ENCODE peak calls at places on chromosome X, in nine cellular contexts. G is effector memory CD4-positive, alpha-beta T cell; U is CD4-positive, alpha-beta memory T cell; S is ovary; Q is endodermal cell; O is substantia nigra; A is AG04450; C is Peyer's patch; Z is lower lobe of right lung. D is an unnamed sample.

GRCh38 chrX:119266364-119266995 is 30.4 kb downstream of the PGRMC1 start:
- DNase-seq in G (no peak), U (peak), S (no peak), Q (peak), O (peak), A (no peak), C (no peak), Z (no peak), D (no peak)

GRCh38 chrX:28205905-28206304 is 224.7 kb upstream of the DCAF8L1 start:
- DNase-seq in G (no peak), U (no peak), S (no peak), Q (no peak), O (no peak), A (no peak), C (no peak), Z (no peak), D (peak)

GRCh38 chrX:137313627-137314026 is 252.3 kb upstream of the ZIC3 start:
- DNase-seq in G (no peak), U (no peak), S (no peak), Q (no peak), O (no peak), A (no peak), C (no peak), Z (no peak), D (no peak)

GRCh38 chrX:16743604-16744325 is 24.4 kb downstream of the SYAP1 start:
- DNase-seq in G (no peak), U (no peak), S (no peak), Q (no peak), O (no peak), A (peak), C (no peak), Z (no peak), D (peak)

GRCh38 chrX:9267415-9267814 is 197.4 kb upstream of the TBL1X start:
- DNase-seq in G (no peak), U (no peak), S (no peak), Q (no peak), O (no peak), A (no peak), C (no peak), Z (no peak), D (no peak)

GRCh38 chrX:145393702-145394235 is 146.5 kb downstream of the SPANXN1 start:
- DNase-seq in G (no peak), U (no peak), S (no peak), Q (peak), O (no peak), A (no peak), C (no peak), Z (no peak), D (no peak)

GRCh38 chrX:154121961-154122360 is 22.1 kb upstream of the OPN1LW start:
- DNase-seq in G (no peak), U (no peak), S (no peak), Q (no peak), O (no peak), A (no peak), C (no peak), Z (no peak), D (no peak)

GRCh38 chrX:153828723-153829548 is 1.4 kb downstream of the PDZD4 start:
- DNase-seq in G (no peak), U (no peak), S (no peak), Q (peak), O (no peak), A (no peak), C (no peak), Z (no peak), D (no peak)

GRCh38 chrX:108610141-108610540 is 126.2 kb downstream of the IRS4 start:
- DNase-seq in G (no peak), U (no peak), S (no peak), Q (no peak), O (no peak), A (no peak), C (no peak), Z (no peak), D (no peak)

GRCh38 chrX:41406211-41406610 is 40.9 kb upstream of the NYX start:
- DNase-seq in G (no peak), U (no peak), S (no peak), Q (no peak), O (no peak), A (no peak), C (no peak), Z (no peak), D (no peak)

GRCh38 chrX:107448625-107449468 is 605 bp upstream of the FRMPD3 start:
- DNase-seq in G (no peak), U (no peak), S (no peak), Q (peak), O (no peak), A (no peak), C (no peak), Z (no peak), D (no peak)

GRCh38 chrX:40005290-40006011 is 92.3 kb downstream of the BCOR start:
- DNase-seq in G (no peak), U (no peak), S (no peak), Q (peak), O (no peak), A (no peak), C (peak), Z (no peak), D (no peak)

GRCh38 chrX:75547783-75548182 is 24.9 kb upstream of the ZDHHC15 start:
- DNase-seq in G (no peak), U (no peak), S (peak), Q (no peak), O (no peak), A (no peak), C (no peak), Z (peak), D (no peak)

GRCh38 chrX:154430916-154431315 is 2.4 kb downstream of the ATP6AP1 start:
- DNase-seq in G (no peak), U (no peak), S (no peak), Q (no peak), O (no peak), A (no peak), C (no peak), Z (peak), D (no peak)

GRCh38 chrX:30679369-30679768 is 26.1 kb downstream of the GK start:
- DNase-seq in G (no peak), U (no peak), S (no peak), Q (no peak), O (no peak), A (no peak), C (peak), Z (no peak), D (no peak)

GRCh38 chrX:5683996-5684395 is 544.7 kb downstream of the NLGN4X start:
- DNase-seq in G (no peak), U (no peak), S (no peak), Q (no peak), O (no peak), A (no peak), C (no peak), Z (no peak), D (no peak)

GRCh38 chrX:3518870-3519269 is 172.4 kb upstream of the MXRA5 start:
- DNase-seq in G (no peak), U (no peak), S (no peak), Q (no peak), O (no peak), A (peak), C (no peak), Z (no peak), D (no peak)

GRCh38 chrX:39652336-39652735 is 445.4 kb downstream of the BCOR start:
- DNase-seq in G (no peak), U (peak), S (no peak), Q (peak), O (no peak), A (no peak), C (no peak), Z (no peak), D (no peak)

GRCh38 chrX:109448539-109448938 is 33.3 kb downstream of the GUCY2F start:
- DNase-seq in G (no peak), U (no peak), S (no peak), Q (no peak), O (no peak), A (no peak), C (no peak), Z (no peak), D (no peak)

GRCh38 chrX:151982217-151982616 is 7.7 kb upstream of the GABRE start:
- DNase-seq in G (no peak), U (no peak), S (no peak), Q (no peak), O (no peak), A (peak), C (no peak), Z (no peak), D (no peak)

GRCh38 chrX:67500617-67501016 is 43.2 kb upstream of the AR start:
- DNase-seq in G (no peak), U (no peak), S (no peak), Q (no peak), O (no peak), A (no peak), C (no peak), Z (no peak), D (no peak)

GRCh38 chrX:153620576-153620975 is 21.6 kb upstream of the CCNQ start:
- DNase-seq in G (no peak), U (no peak), S (no peak), Q (no peak), O (no peak), A (no peak), C (no peak), Z (no peak), D (no peak)

GRCh38 chrX:113384628-113385027 is 544.0 kb upstream of the AMOT start:
- DNase-seq in G (no peak), U (no peak), S (no peak), Q (no peak), O (no peak), A (no peak), C (no peak), Z (no peak), D (no peak)

GRCh38 chrX:151896734-151897474 is 15.8 kb upstream of the MAGEA4 start:
- DNase-seq in G (no peak), U (no peak), S (no peak), Q (no peak), O (no peak), A (no peak), C (no peak), Z (no peak), D (no peak)

GRCh38 chrX:80285131-80285773 is 135.0 kb upstream of the TENT5D start:
- DNase-seq in G (no peak), U (no peak), S (no peak), Q (peak), O (no peak), A (no peak), C (no peak), Z (no peak), D (no peak)

GRCh38 chrX:30593435-30594200 is 16.1 kb upstream of the TASL start:
- DNase-seq in G (no peak), U (peak), S (no peak), Q (no peak), O (no peak), A (no peak), C (no peak), Z (no peak), D (no peak)

GRCh38 chrX:63743596-63743995 is 41.4 kb downstream of the ARHGEF9 start:
- DNase-seq in G (no peak), U (no peak), S (no peak), Q (no peak), O (no peak), A (no peak), C (no peak), Z (no peak), D (no peak)

GRCh38 chrX:68365356-68365755 is 67.9 kb downstream of the OPHN1 start:
- DNase-seq in G (no peak), U (no peak), S (no peak), Q (no peak), O (no peak), A (peak), C (no peak), Z (no peak), D (no peak)

GRCh38 chrX:53211391-53211978 is 13.5 kb downstream of the KDM5C start:
- DNase-seq in G (no peak), U (no peak), S (no peak), Q (no peak), O (no peak), A (no peak), C (no peak), Z (no peak), D (peak)

GRCh38 chrX:23008431-23009099 is 8.8 kb downstream of the DDX53 start:
- DNase-seq in G (no peak), U (no peak), S (no peak), Q (no peak), O (no peak), A (no peak), C (no peak), Z (no peak), D (no peak)

GRCh38 chrX:32395878-32396277 is 815.5 kb downstream of the DMD start:
- DNase-seq in G (no peak), U (no peak), S (no peak), Q (no peak), O (no peak), A (no peak), C (no peak), Z (no peak), D (no peak)

GRCh38 chrX:53087378-53087777 is 5.2 kb downstream of the TSPYL2 start:
- DNase-seq in G (no peak), U (no peak), S (no peak), Q (no peak), O (no peak), A (no peak), C (no peak), Z (no peak), D (no peak)

GRCh38 chrX:106774981-106775380 is 27.5 kb upstream of the TBC1D8B start:
- DNase-seq in G (no peak), U (no peak), S (no peak), Q (no peak), O (no peak), A (no peak), C (no peak), Z (no peak), D (no peak)

GRCh38 chrX:21126661-21127060 is 247.6 kb upstream of the CNKSR2 start:
- DNase-seq in G (no peak), U (no peak), S (no peak), Q (no peak), O (no peak), A (no peak), C (no peak), Z (no peak), D (no peak)

GRCh38 chrX:152817082-152817744 is 13.3 kb downstream of the CETN2 start:
- DNase-seq in G (no peak), U (no peak), S (no peak), Q (peak), O (peak), A (peak), C (no peak), Z (no peak), D (no peak)

GRCh38 chrX:72107320-72107719 is 24.4 kb downstream of the RTL5 start:
- DNase-seq in G (no peak), U (peak), S (no peak), Q (peak), O (no peak), A (no peak), C (no peak), Z (no peak), D (peak)

GRCh38 chrX:115268421-115268820 is 21.1 kb upstream of the LUZP4 start:
- DNase-seq in G (no peak), U (no peak), S (no peak), Q (peak), O (no peak), A (no peak), C (no peak), Z (no peak), D (no peak)

GRCh38 chrX:131987252-131987651 is 35.9 kb upstream of the STK26 start:
- DNase-seq in G (no peak), U (peak), S (no peak), Q (no peak), O (no peak), A (no peak), C (no peak), Z (no peak), D (no peak)
- H3K27ac ChIP-seq in G (peak), U (peak), S (no peak), Q (no peak), O (no peak), A (no peak), C (peak), Z (no peak), D (no peak)

DNA sequence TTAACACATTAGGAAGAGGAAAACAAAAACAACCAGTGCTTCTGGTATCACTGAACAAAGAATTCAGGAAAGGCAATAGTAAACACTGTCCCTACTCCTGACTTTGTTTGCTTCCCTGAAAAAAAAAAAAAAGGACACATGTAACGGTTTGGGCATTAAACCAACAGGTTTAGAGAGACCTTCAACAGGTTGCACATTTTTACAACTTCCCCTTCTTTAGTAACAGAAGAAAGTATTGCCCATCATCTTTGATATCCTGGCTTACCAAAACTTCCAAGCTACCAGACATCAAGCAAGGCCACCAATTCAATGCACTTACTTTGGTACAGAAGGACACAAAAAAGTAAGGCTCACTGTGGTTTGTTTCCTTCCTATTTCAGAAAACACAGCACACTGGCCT is 131.9 kb upstream of the MAP3K15 start:
- DNase-seq in G (no peak), U (no peak), S (no peak), Q (no peak), O (no peak), A (no peak), C (no peak), Z (no peak), D (no peak)
- H3K27ac ChIP-seq in G (no peak), U (no peak), S (no peak), Q (no peak), O (peak), A (peak), C (no peak), Z (no peak), D (peak)

DNA sequence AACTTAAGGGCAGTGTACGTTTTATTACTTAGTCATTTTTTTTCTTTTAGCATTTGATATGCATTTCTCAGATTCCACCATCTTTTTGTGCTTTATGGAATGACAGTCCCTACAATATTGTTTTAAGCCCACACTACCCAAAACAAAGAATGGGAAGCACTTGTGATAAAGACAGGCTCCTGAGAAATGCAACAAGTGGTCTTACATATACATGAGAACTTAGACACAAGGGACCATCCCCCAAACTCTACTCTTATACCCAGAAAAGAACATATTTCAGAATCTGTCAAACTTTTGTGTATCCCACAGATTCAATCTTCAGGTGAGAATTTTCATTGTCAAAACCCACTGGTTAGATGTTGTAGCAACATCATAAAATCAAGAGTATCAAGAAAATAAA is 491.1 kb downstream of the AFF2 start:
- DNase-seq in G (no peak), U (no peak), S (no peak), Q (no peak), O (no peak), A (no peak), C (no peak), Z (no peak), D (no peak)
- H3K27ac ChIP-seq in G (no peak), U (no peak), S (no peak), Q (no peak), O (no peak), A (no peak), C (no peak), Z (no peak), D (no peak)

GRCh38 chrX:130120746-130121504 is 10.6 kb upstream of the ELF4 start:
- DNase-seq in G (peak), U (peak), S (peak), Q (peak), O (peak), A (no peak), C (peak), Z (peak), D (no peak)
- H3K27ac ChIP-seq in G (peak), U (peak), S (peak), Q (no peak), O (no peak), A (peak), C (peak), Z (peak), D (peak)

GRCh38 chrX:69555396-69556023 is 51.4 kb downstream of the NALF2 start:
- DNase-seq in G (no peak), U (no peak), S (peak), Q (no peak), O (no peak), A (no peak), C (no peak), Z (no peak), D (no peak)
- H3K27ac ChIP-seq in G (no peak), U (no peak), S (peak), Q (no peak), O (no peak), A (no peak), C (no peak), Z (no peak), D (no peak)

GRCh38 chrX:18574591-18574990 is 97.3 kb downstream of the RS1 start:
- DNase-seq in G (no peak), U (no peak), S (peak), Q (no peak), O (no peak), A (peak), C (no peak), Z (no peak), D (no peak)
- H3K27ac ChIP-seq in G (no peak), U (no peak), S (no peak), Q (no peak), O (no peak), A (no peak), C (no peak), Z (no peak), D (no peak)

GRCh38 chrX:1555370-1555769 is 18.4 kb upstream of the P2RY8 start:
- DNase-seq in G (no peak), U (no peak), S (no peak), Q (no peak), O (no peak), A (no peak), C (no peak), Z (no peak), D (no peak)

GRCh38 chrX:1554469-1555210 is 17.7 kb upstream of the P2RY8 start:
- DNase-seq in G (peak), U (peak), S (no peak), Q (no peak), O (no peak), A (no peak), C (no peak), Z (no peak), D (no peak)

GRCh38 chrX:1546601-1547275 is 9.8 kb upstream of the P2RY8 start:
- DNase-seq in G (no peak), U (no peak), S (no peak), Q (no peak), O (no peak), A (no peak), C (peak), Z (no peak), D (no peak)

DNA sequence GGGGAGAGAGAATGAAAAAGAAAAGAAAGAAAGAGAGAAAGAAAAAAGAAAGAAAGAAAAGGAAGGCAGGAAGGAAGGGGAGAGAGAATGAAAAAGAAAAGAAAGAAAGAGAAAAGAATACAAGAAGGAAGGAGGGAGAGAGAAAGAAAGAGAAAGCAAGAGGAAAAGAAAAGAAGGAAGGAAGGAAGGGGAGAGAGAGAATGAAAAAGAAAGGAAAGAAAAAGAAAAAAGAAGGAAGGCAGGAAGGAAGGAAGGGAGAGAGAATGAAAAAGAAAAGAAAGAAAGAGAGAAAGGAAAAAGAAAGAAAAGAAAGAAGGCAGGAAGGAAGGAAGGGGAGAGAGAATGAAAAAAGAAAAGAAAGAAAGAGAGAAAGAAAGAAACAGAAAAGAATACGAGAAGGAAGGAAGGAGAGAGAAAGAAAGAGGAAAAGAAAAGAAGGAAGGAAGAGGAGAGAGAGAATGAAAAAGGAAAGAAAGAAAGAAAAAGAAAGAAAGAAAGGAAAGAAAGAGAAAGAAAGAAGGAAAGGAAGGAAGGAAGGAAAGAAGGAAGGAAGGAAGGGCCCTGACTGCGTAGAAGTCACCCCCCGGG is 15.1 kb upstream of the P2RY8 start:
- DNase-seq in G (no peak), U (no peak), S (no peak), Q (no peak), O (no peak), A (no peak), C (no peak), Z (no peak), D (no peak)
- H3K27ac ChIP-seq in G (peak), U (peak), S (no peak), Q (no peak), O (no peak), A (no peak), C (no peak), Z (no peak), D (no peak)

DNA sequence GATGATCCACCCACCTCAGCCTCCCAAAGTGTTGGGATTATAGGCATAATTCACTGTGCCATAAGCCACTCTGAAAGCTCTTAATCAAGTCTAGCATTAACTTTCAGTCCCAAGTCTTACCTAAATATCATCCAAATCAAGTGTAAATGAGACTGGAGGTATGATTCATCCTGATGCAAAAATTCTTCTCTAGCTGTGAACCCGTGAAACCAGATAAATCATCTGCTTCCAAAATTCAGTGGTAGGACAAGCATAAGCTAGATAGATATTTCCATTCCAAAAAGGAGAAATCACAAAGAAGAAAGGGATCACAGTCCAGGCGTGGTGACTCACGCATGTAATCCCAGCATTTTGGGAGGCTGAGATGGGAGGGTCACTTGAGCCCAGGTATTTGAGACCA is 8.8 kb upstream of the TBC1D25 start:
- DNase-seq in G (no peak), U (no peak), S (no peak), Q (no peak), O (no peak), A (no peak), C (no peak), Z (no peak), D (no peak)
- H3K27ac ChIP-seq in G (no peak), U (no peak), S (no peak), Q (no peak), O (no peak), A (peak), C (no peak), Z (no peak), D (peak)